ENCODE peak calls at places on chromosomes 7 and 10, in eight cellular contexts. P is neuronal stem cell; Z is Calu3; W is CD4-positive, CD25-positive, alpha-beta regulatory T cell; D is ELR; V is K562; R is tibial artery; S is stimulated activated CD4-positive, alpha-beta T cell treated with anti-CD3 and anti-CD28 coated beads, TNF-alpha, amount 100 ng/mL, for 48 hours. C is an unnamed sample.

GRCh38 chr10:96090463-96090800 is 39.7 kb upstream of the ZNF518A start:
- DNase-seq in P (no peak), Z (no peak), W (no peak), D (no peak), V (no peak), R (no peak), S (no peak), C (no peak)

GRCh38 chr10:123556049-123556448 is 110.1 kb upstream of the GPR26 start:
- DNase-seq in P (no peak), Z (no peak), W (no peak), D (no peak), V (no peak), R (no peak), S (no peak), C (no peak)

GRCh38 chr10:7314068-7314646 is 96.7 kb downstream of the SFMBT2 start:
- DNase-seq in P (no peak), Z (no peak), W (no peak), D (no peak), V (peak; percentile 19), R (no peak), S (no peak), C (no peak)

GRCh38 chr7:106421181-106421762 is 136.5 kb upstream of the NAMPT start:
- DNase-seq in P (no peak), Z (no peak), W (no peak), D (peak; percentile 76), V (no peak), R (peak; percentile 86), S (no peak), C (peak; percentile 82)

GRCh38 chr7:127690806-127691205 is 38.8 kb downstream of the SND1 start:
- DNase-seq in P (no peak), Z (no peak), W (no peak), D (no peak), V (no peak), R (no peak), S (no peak), C (no peak)

GRCh38 chr7:6653101-6653995 is 16.2 kb downstream of the ZNF316 start:
- DNase-seq in P (no peak), Z (no peak), W (no peak), D (no peak), V (no peak), R (no peak), S (no peak), C (no peak)

GRCh38 chr7:122746948-122747347 is 44.2 kb upstream of the RNF148 start:
- DNase-seq in P (no peak), Z (no peak), W (no peak), D (no peak), V (no peak), R (no peak), S (no peak), C (no peak)

GRCh38 chr10:96093948-96094347 is 36.1 kb upstream of the ZNF518A start:
- DNase-seq in P (no peak), Z (no peak), W (no peak), D (no peak), V (no peak), R (no peak), S (no peak), C (no peak)

GRCh38 chr10:108904163-108904878 is 1019.0 kb downstream of the XPNPEP1 start:
- DNase-seq in P (no peak), Z (no peak), W (no peak), D (peak; percentile 48), V (no peak), R (no peak), S (no peak), C (no peak)

GRCh38 chr10:71078454-71079145 is 133.8 kb upstream of the UNC5B start:
- DNase-seq in P (no peak), Z (no peak), W (no peak), D (no peak), V (no peak), R (no peak), S (no peak), C (no peak)

GRCh38 chr7:53131697-53132096 is 96.3 kb downstream of the POM121L12 start:
- DNase-seq in P (no peak), Z (no peak), W (no peak), D (no peak), V (no peak), R (no peak), S (no peak), C (no peak)

GRCh38 chr10:49653530-49653929 is 25.9 kb upstream of the C10orf53 start:
- DNase-seq in P (no peak), Z (no peak), W (no peak), D (no peak), V (no peak), R (no peak), S (no peak), C (no peak)

GRCh38 chr7:158816271-158816670 is 13.0 kb downstream of the ESYT2 start:
- DNase-seq in P (no peak), Z (peak; percentile 10), W (no peak), D (no peak), V (no peak), R (no peak), S (no peak), C (no peak)

GRCh38 chr7:26525413-26526287 is 234.0 kb downstream of the SNX10 start:
- DNase-seq in P (no peak), Z (no peak), W (no peak), D (no peak), V (no peak), R (no peak), S (no peak), C (no peak)

GRCh38 chr7:7242899-7243298 is 60.6 kb downstream of the C1GALT1 start:
- DNase-seq in P (no peak), Z (no peak), W (no peak), D (no peak), V (no peak), R (no peak), S (no peak), C (no peak)

GRCh38 chr7:112067609-112068540 is 138.3 kb downstream of the DOCK4 start:
- DNase-seq in P (no peak), Z (no peak), W (no peak), D (no peak), V (no peak), R (no peak), S (no peak), C (no peak)

GRCh38 chr10:96650958-96651357 is 64.1 kb upstream of the TM9SF3 start:
- DNase-seq in P (no peak), Z (no peak), W (no peak), D (no peak), V (no peak), R (no peak), S (no peak), C (no peak)

C was measured in NB4.